ENCODE peak calls at places on chromosomes 6 and 20, in five cellular contexts. S is HepG2, M is K562, C is SK-N-SH, K is GM12878. R is an unnamed sample.

GRCh38 chr6:157974341-157974894 is 7.2 kb upstream of the SYNJ2 start:
- DNase-seq in C (no peak), K (no peak), S (no peak), M (no peak), R (no peak)

GRCh38 chr20:6622041-6622440 is 145.4 kb upstream of the BMP2 start:
- DNase-seq in C (no peak), S (no peak), M (no peak), K (no peak), R (no peak)

GRCh38 chr6:152146385-152146784 is 338.9 kb downstream of the ESR1 start:
- DNase-seq in C (no peak), K (no peak), S (no peak), M (no peak), R (no peak)

GRCh38 chr6:116876635-116877611 is at the start of gene RFX6:
- DNase-seq in K (no peak), S (no peak), C (peak; percentile 38), M (peak; percentile 9), R (no peak)

GRCh38 chr6:156013155-156013554 is 557.5 kb upstream of the NOX3 start:
- DNase-seq in C (no peak), M (no peak), K (no peak), S (no peak), R (no peak)

GRCh38 chr20:49818810-49819209 is 6.2 kb downstream of the SLC9A8 start:
- DNase-seq in S (no peak), K (no peak), M (no peak), C (no peak), R (no peak)

GRCh38 chr6:144294016-144294415 is 8.9 kb downstream of the UTRN start:
- DNase-seq in K (no peak), M (no peak), C (no peak), S (no peak), R (no peak)

GRCh38 chr6:46419576-46420002 is 71.7 kb downstream of the RCAN2 start:
- DNase-seq in C (peak; percentile 27), S (peak; percentile 66), M (peak; percentile 68), K (peak; percentile 8), R (peak; percentile 26)

GRCh38 chr6:6148192-6148815 is 141.6 kb upstream of the NRN1 start:
- DNase-seq in S (no peak), C (no peak), M (no peak), K (no peak), R (no peak)

GRCh38 chr20:25295386-25296093 is 47.7 kb downstream of the PYGB start:
- DNase-seq in S (no peak), K (no peak), M (no peak), C (peak; percentile 53), R (no peak)

GRCh38 chr20:49426873-49427272 is 55.6 kb downstream of the KCNB1 start:
- DNase-seq in C (no peak), M (no peak), S (no peak), K (no peak), R (no peak)

GRCh38 chr6:55882731-55883595 is 7.6 kb upstream of the BMP5 start:
- DNase-seq in C (no peak), K (no peak), S (no peak), M (no peak), R (no peak)

GRCh38 chr6:121932071-121933009 is 467.1 kb upstream of the HSF2 start:
- DNase-seq in S (peak; percentile 10), C (peak; percentile 62), M (no peak), K (no peak), R (no peak)

GRCh38 chr6:101202975-101203374 is 190.5 kb upstream of the GRIK2 start:
- DNase-seq in M (no peak), K (no peak), S (no peak), C (no peak), R (no peak)

GRCh38 chr20:45456632-45457031 is 12.9 kb upstream of the WFDC2 start:
- DNase-seq in C (no peak), M (peak; percentile 55), S (peak; percentile 70), K (no peak), R (no peak)

GRCh38 chr6:145756170-145756662 is 20.9 kb upstream of the EPM2A start:
- DNase-seq in C (peak; percentile 39), S (no peak), K (no peak), M (peak; percentile 34), R (peak; percentile 90)

GRCh38 chr6:45791600-45792168 is 224.0 kb downstream of the CLIC5 start:
- DNase-seq in K (no peak), M (no peak), S (no peak), C (no peak), R (no peak)

GRCh38 chr20:38926934-38927616 is 858 bp downstream of the FAM83D start:
- DNase-seq in K (no peak), C (no peak), M (no peak), S (no peak), R (no peak)

GRCh38 chr20:20215976-20216727 is 151.8 kb upstream of the INSM1 start:
- DNase-seq in C (no peak), S (no peak), K (no peak), M (no peak), R (no peak)

GRCh38 chr6:33604941-33605854 is 15.9 kb upstream of the ITPR3 start:
- DNase-seq in C (no peak), K (no peak), M (no peak), S (no peak), R (peak; percentile 10)

GRCh38 chr20:64091762-64092161 is 7.6 kb upstream of the LKAAEAR1 start:
- DNase-seq in S (no peak), M (no peak), C (peak; percentile 79), K (no peak), R (no peak)

GRCh38 chr20:35953411-35954199 is 697 bp downstream of the SCAND1 start:
- DNase-seq in S (no peak), C (peak; percentile 73), M (peak; percentile 35), K (no peak), R (peak; percentile 51)

GRCh38 chr20:24560571-24561485 is 91.4 kb downstream of the SYNDIG1 start:
- DNase-seq in K (no peak), M (no peak), C (no peak), S (no peak), R (no peak)

GRCh38 chr6:44475417-44475778 is 87.9 kb downstream of the CDC5L start:
- DNase-seq in C (no peak), S (no peak), K (no peak), M (no peak), R (no peak)

GRCh38 chr6:14321992-14322772 is 204.6 kb downstream of the CD83 start:
- DNase-seq in S (no peak), K (no peak), M (peak; percentile 12), C (no peak), R (no peak)
- TF ChIP-seq CTCF in S (peak; percentile 40), K (no peak), M (peak; percentile 30), C (no peak), R (no peak)

DNA sequence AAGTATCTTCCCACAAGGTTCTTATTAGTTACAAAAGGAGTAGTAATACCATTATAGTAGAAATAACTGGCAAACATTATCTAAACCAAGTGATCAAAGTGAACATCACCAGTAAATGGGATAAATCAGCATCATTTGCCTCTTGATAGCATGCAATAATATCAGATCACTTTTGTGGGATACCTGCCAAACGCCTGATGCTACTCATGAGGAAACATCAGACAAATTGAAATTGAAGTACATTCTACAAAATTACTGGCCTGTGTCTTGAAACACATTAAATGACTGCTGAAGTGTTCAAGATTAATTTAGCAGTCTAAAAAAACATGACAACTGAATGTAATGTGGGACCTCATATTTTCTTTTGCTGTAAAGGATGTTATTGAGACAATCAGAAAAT is 208.1 kb downstream of the TINAG start:
- DNase-seq in M (no peak), K (no peak), C (no peak), S (no peak), R (no peak)
- TF ChIP-seq REST in M (no peak), K (no peak), C (no peak), S (no peak), R (no peak)

DNA sequence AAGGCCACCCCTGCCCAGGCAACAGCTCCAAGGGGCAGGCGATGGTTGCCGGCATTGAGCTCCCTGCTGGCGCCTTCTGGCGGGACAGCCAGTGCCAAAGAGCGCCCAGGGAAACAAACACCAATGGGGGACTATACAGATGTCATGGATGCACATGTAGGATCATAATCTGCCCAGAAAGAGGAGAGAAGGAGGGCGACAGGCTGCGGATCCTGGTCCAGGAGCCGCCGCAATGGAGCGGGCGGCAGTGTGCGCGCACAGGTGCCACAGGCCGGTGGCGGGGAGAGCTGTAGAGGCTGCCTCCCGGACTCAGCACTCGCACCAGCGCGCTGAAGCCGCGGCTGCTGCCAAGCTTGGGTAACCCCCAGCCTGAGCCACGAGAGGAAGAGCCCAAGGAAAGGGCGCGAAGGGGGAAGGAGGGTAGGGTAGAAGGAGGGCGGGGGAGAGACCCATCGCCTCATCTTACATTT is 418 bp upstream of the FUT9 start:
- DNase-seq in K (no peak), M (no peak), C (no peak), S (no peak), R (no peak)
- TF ChIP-seq GABPA in K (no peak), M (no peak), C (no peak), S (no peak), R (no peak)

GRCh38 chr20:42024653-42025052 is 406.5 kb upstream of the CHD6 start:
- DNase-seq in C (no peak), S (no peak), K (no peak), M (peak; percentile 25), R (no peak)

GRCh38 chr20:42026599-42026998 is 408.4 kb upstream of the CHD6 start:
- DNase-seq in S (no peak), M (no peak), K (no peak), C (no peak), R (no peak)

GRCh38 chr20:42027746-42028268 is 409.6 kb upstream of the CHD6 start:
- DNase-seq in C (peak; percentile 38), K (no peak), S (no peak), M (no peak), R (no peak)
- TF ChIP-seq CTCF in C (no peak), K (no peak), S (peak; percentile 44), M (peak; percentile 25), R (no peak)

R was measured in HL-60.